ENCODE peak calls at places on chromosomes 4 and X, in four cellular contexts. I is H7, T is NCI-H146, P is kidney glomerular epithelial cell. Q is an unnamed sample.
A peak's percentile ranks its signal among the peaks of the same experiment; 100 is the strongest.

GRCh38 chrX:136880452-136881013 is at the start of gene RBMX:
- DNase-seq in I (peak; percentile 99), T (peak; percentile 95), P (peak; percentile 92), Q (peak; percentile 85)

GRCh38 chr4:144831971-144832370 is 186.0 kb downstream of the HHIP start:
- DNase-seq in I (no peak), T (no peak), P (no peak), Q (no peak)

GRCh38 chr4:94342713-94343112 is at the start of gene HPGDS:
- DNase-seq in I (no peak), T (no peak), P (no peak), Q (no peak)

GRCh38 chrX:20969565-20969964 is 404.7 kb upstream of the CNKSR2 start:
- DNase-seq in I (no peak), T (no peak), P (no peak), Q (no peak)

GRCh38 chrX:22952011-22952410 is 47.7 kb upstream of the DDX53 start:
- DNase-seq in I (peak; percentile 15), T (no peak), P (peak; percentile 1), Q (no peak)

GRCh38 chrX:45524296-45524695 is 323.6 kb upstream of the DIPK2B start:
- DNase-seq in I (no peak), T (no peak), P (no peak), Q (no peak)

GRCh38 chrX:31099536-31100090 is 27.8 kb upstream of the FTHL17 start:
- DNase-seq in I (no peak), T (no peak), P (no peak), Q (no peak)

GRCh38 chr4:8664031-8664805 is 71.7 kb downstream of the CPZ start:
- DNase-seq in I (peak; percentile 74), T (no peak), P (no peak), Q (no peak)

GRCh38 chrX:70479970-70480659 is 35.5 kb downstream of the DLG3 start:
- DNase-seq in I (no peak), T (peak; percentile 47), P (peak; percentile 19), Q (peak; percentile 20)

GRCh38 chr4:13151178-13151577 is 333.0 kb downstream of the RAB28 start:
- DNase-seq in I (no peak), T (no peak), P (no peak), Q (no peak)

Q was measured in breast epithelium.